ENCODE peak calls at places on chromosomes 1 and 21, in four cellular contexts. V is activated T-helper 17 cell treated with anti-CD3 and anti-CD28 coated beads, Interleukin-2, amount 50 U/mL, for 72 hours; N is Right ventricle myocardium superior; Z is T-helper 17 cell. I is an unnamed sample.
A peak's percentile ranks its signal among the peaks of the same experiment; 100 is the strongest.

GRCh38 chr1:35931424-35932157 is 686 bp downstream of the AGO3 start:
- ATAC-seq in V (peak; percentile 48), N (peak; percentile 24), Z (peak; percentile 47), I (peak; percentile 39)

GRCh38 chr1:59978026-59978425 is 51.5 kb upstream of the CYP2J2 start:
- ATAC-seq in Z (no peak), V (no peak), N (no peak), I (no peak)

GRCh38 chr1:1619917-1620361 is 4.6 kb downstream of the MIB2 start:
- ATAC-seq in N (peak; percentile 28), V (no peak), Z (no peak), I (no peak)

GRCh38 chr1:87799451-87799850 is 470.8 kb downstream of the LMO4 start:
- ATAC-seq in N (no peak), V (no peak), Z (no peak), I (no peak)

GRCh38 chr1:10903826-10904225 is 107.4 kb upstream of the CASZ1 start:
- ATAC-seq in Z (peak; percentile 46), V (peak; percentile 58), N (no peak), I (no peak)

GRCh38 chr1:9755441-9755995 is 68.2 kb downstream of the CLSTN1 start:
- ATAC-seq in V (no peak), Z (no peak), N (peak; percentile 79), I (no peak)

GRCh38 chr1:166705376-166706289 is 133.6 kb upstream of the POGK start:
- ATAC-seq in Z (no peak), N (no peak), V (peak; percentile 60), I (no peak)

GRCh38 chr21:26451014-26451740 is 121.9 kb downstream of the CYYR1 start:
- ATAC-seq in N (no peak), Z (no peak), V (no peak), I (no peak)

GRCh38 chr1:24928631-24929090 is 1.4 kb downstream of the RUNX3 start:
- ATAC-seq in Z (no peak), N (no peak), V (no peak), I (no peak)

GRCh38 chr1:201769072-201769471 is 59.9 kb upstream of the IPO9 start:
- ATAC-seq in V (no peak), Z (no peak), N (peak; percentile 51), I (no peak)

GRCh38 chr1:210478820-210479219 is 150.1 kb downstream of the HHAT start:
- ATAC-seq in Z (no peak), V (no peak), N (peak; percentile 61), I (no peak)

GRCh38 chr1:3617806-3618345 is 6.6 kb upstream of the MEGF6 start:
- ATAC-seq in V (no peak), N (no peak), Z (no peak), I (no peak)

GRCh38 chr1:33132549-33132948 is 49.3 kb downstream of the TRIM62 start:
- ATAC-seq in N (no peak), V (peak; percentile 48), Z (no peak), I (no peak)

I was measured in SK-N-SH treated with all-trans-retinoic acid at 6 μM for 48 hours.